ENCODE peak calls at places on chromosomes 13 and 19, in four cellular contexts. X is stimulated activated CD8-positive, alpha-beta memory T cell treated with anti-CD3 and anti-CD28 coated beads, Interleukin-7, amount 100 ng/mL, for 1 hour; V is trophoblast cell; K is activated CD8-positive, alpha-beta memory T cell treated with anti-CD3 and anti-CD28 coated beads for 24 hours. I is an unnamed sample.

GRCh38 chr13:23506071-23506820 is 64.0 kb upstream of the TNFRSF19 start:
- DNase-seq in V (no peak), X (no peak), K (no peak), I (no peak)

GRCh38 chr19:10568444-10568825 is 344 bp downstream of the CDKN2D start:
- DNase-seq in X (no peak), V (peak; percentile 64), K (no peak), I (peak; percentile 35)

GRCh38 chr13:59356607-59357006 is 807.1 kb downstream of the DIAPH3 start:
- DNase-seq in V (no peak), X (no peak), K (no peak), I (no peak)

GRCh38 chr13:73401769-73402168 is 343.0 kb downstream of the KLF5 start:
- DNase-seq in V (no peak), K (no peak), X (no peak), I (no peak)

GRCh38 chr19:54030895-54031586 is 32.7 kb downstream of the VSTM1 start:
- DNase-seq in K (no peak), V (no peak), X (no peak), I (no peak)

GRCh38 chr13:76225815-76226489 is 589.8 kb downstream of the LMO7 start:
- DNase-seq in X (no peak), K (no peak), V (peak; percentile 34), I (no peak)

GRCh38 chr13:44364601-44365000 is 9.0 kb upstream of the SERP2 start:
- DNase-seq in V (peak; percentile 96), K (no peak), X (no peak), I (no peak)

GRCh38 chr13:111947876-111948275 is 119.1 kb upstream of the SOX1 start:
- DNase-seq in X (no peak), V (no peak), K (peak; percentile 15), I (no peak)

GRCh38 chr19:17309962-17310461 is 649 bp downstream of the DDA1 start:
- DNase-seq in V (peak; percentile 77), X (no peak), K (no peak), I (no peak)

GRCh38 chr13:50549221-50549942 is 294.1 kb downstream of the DLEU7 start:
- DNase-seq in X (no peak), V (no peak), K (no peak), I (no peak)

GRCh38 chr19:43331435-43332010 is 22.0 kb upstream of the CD177 start:
- DNase-seq in X (no peak), K (no peak), V (no peak), I (no peak)

GRCh38 chr19:34254552-34255432 is at the start of gene GARRE1:
- DNase-seq in X (no peak), K (peak; percentile 74), V (peak; percentile 68), I (peak; percentile 21)

GRCh38 chr13:34435338-34435737 is 506.7 kb upstream of the NBEA start:
- DNase-seq in K (no peak), V (peak; percentile 16), X (no peak), I (no peak)

GRCh38 chr13:21971662-21972635 is 301.1 kb downstream of the FGF9 start:
- DNase-seq in V (peak; percentile 63), K (no peak), X (no peak), I (no peak)

GRCh38 chr19:1837625-1838105 is 10.6 kb downstream of the REXO1 start:
- DNase-seq in X (no peak), K (peak; percentile 88), V (peak; percentile 79), I (peak; percentile 44)

GRCh38 chr13:42591602-42592001 is 17.6 kb downstream of the TNFSF11 start:
- DNase-seq in V (no peak), K (no peak), X (no peak), I (no peak)

GRCh38 chr19:47435883-47436417 is 16.6 kb upstream of the MEIS3 start:
- DNase-seq in X (no peak), K (no peak), V (no peak), I (no peak)

GRCh38 chr19:3282564-3282963 is 58.1 kb downstream of the CELF5 start:
- DNase-seq in K (no peak), X (no peak), V (no peak), I (no peak)

GRCh38 chr19:1154731-1155351 is 19.2 kb downstream of the SBNO2 start:
- DNase-seq in V (peak; percentile 96), X (no peak), K (no peak), I (peak; percentile 76)

GRCh38 chr19:7010722-7011593 is 10.3 kb downstream of the MBD3L2B start:
- DNase-seq in V (no peak), X (no peak), K (no peak), I (no peak)

GRCh38 chr19:912181-913079 is 589 bp downstream of the R3HDM4 start:
- DNase-seq in X (no peak), V (no peak), K (no peak), I (no peak)

GRCh38 chr13:20492641-20493040 is 33.0 kb downstream of the CRYL1 start:
- DNase-seq in K (peak; percentile 65), X (no peak), V (peak; percentile 74), I (no peak)

GRCh38 chr13:40292108-40292507 is 374.3 kb downstream of the FOXO1 start:
- DNase-seq in V (no peak), X (no peak), K (no peak), I (no peak)

GRCh38 chr13:75050419-75051066 is 431.4 kb downstream of the TBC1D4 start:
- DNase-seq in X (no peak), K (no peak), V (peak; percentile 85), I (no peak)

GRCh38 chr13:20442798-20443381 is 82.8 kb downstream of the CRYL1 start:
- DNase-seq in V (no peak), X (no peak), K (no peak), I (no peak)

GRCh38 chr19:2923510-2923909 is 21.3 kb downstream of the ZNF77 start:
- DNase-seq in K (no peak), V (peak; percentile 57), X (no peak), I (no peak)

GRCh38 chr19:14767466-14767971 is 10.8 kb downstream of the ADGRE2 start:
- DNase-seq in K (no peak), X (no peak), V (no peak), I (no peak)

GRCh38 chr13:49638416-49639072 is 10.2 kb downstream of the ARL11 start:
- DNase-seq in V (no peak), K (no peak), X (no peak), I (no peak)

GRCh38 chr19:50705422-50706019 is 14.1 kb downstream of the SHANK1 start:
- DNase-seq in K (no peak), X (no peak), V (peak; percentile 74), I (no peak)

GRCh38 chr19:10672529-10673150 is 18.5 kb downstream of the ILF3 start:
- DNase-seq in K (no peak), V (no peak), X (no peak), I (no peak)

GRCh38 chr13:112161441-112162301 is 94.7 kb downstream of the SOX1 start:
- DNase-seq in K (no peak), X (no peak), V (no peak), I (no peak)